ENCODE peak calls at places on chromosomes 7 and 10, in four cellular contexts. One of them, this sample, is unnamed.

GRCh38 chr10:91162495-91163268 is 57.8 kb upstream of the PCGF5 start:
- DNase-seq in PC-3: peak; percentile 32
- DNase-seq in GM23248: peak; percentile 84
- DNase-seq in mammary epithelial cell: peak; percentile 54
- DNase-seq in this sample: peak; percentile 20

GRCh38 chr10:23368816-23369640 is 24.4 kb upstream of the C10orf67 start:
- DNase-seq in PC-3: no peak
- DNase-seq in mammary epithelial cell: no peak
- DNase-seq in GM23248: no peak
- DNase-seq in this sample: peak; percentile 14

GRCh38 chr7:30973292-30973691 is 9.5 kb downstream of the GHRHR start:
- DNase-seq in mammary epithelial cell: no peak
- DNase-seq in PC-3: no peak
- DNase-seq in GM23248: no peak
- DNase-seq in this sample: no peak

GRCh38 chr7:149669121-149669818 is 104.1 kb downstream of the ZNF467 start:
- DNase-seq in PC-3: peak; percentile 43
- DNase-seq in mammary epithelial cell: peak; percentile 44
- DNase-seq in GM23248: peak; percentile 59
- DNase-seq in this sample: no peak

GRCh38 chr10:46092523-46093195 is 46.6 kb upstream of the MSMB start:
- DNase-seq in GM23248: no peak
- DNase-seq in mammary epithelial cell: no peak
- DNase-seq in PC-3: no peak
- DNase-seq in this sample: no peak

GRCh38 chr7:82348251-82348650 is 95.3 kb downstream of the CACNA2D1 start:
- DNase-seq in PC-3: no peak
- DNase-seq in GM23248: no peak
- DNase-seq in mammary epithelial cell: no peak
- DNase-seq in this sample: no peak

GRCh38 chr7:142866361-142867096 is 11.7 kb downstream of the EPHB6 start:
- DNase-seq in GM23248: peak; percentile 35
- DNase-seq in mammary epithelial cell: no peak
- DNase-seq in PC-3: peak; percentile 73
- DNase-seq in this sample: no peak

GRCh38 chr7:83161186-83161585 is 1.5 kb downstream of the PCLO start:
- DNase-seq in mammary epithelial cell: peak; percentile 9
- DNase-seq in GM23248: peak; percentile 7
- DNase-seq in PC-3: no peak
- DNase-seq in this sample: no peak

GRCh38 chr7:29146888-29147609 is 712 bp upstream of the CPVL start:
- DNase-seq in mammary epithelial cell: no peak
- DNase-seq in PC-3: peak; percentile 66
- DNase-seq in GM23248: peak; percentile 50
- DNase-seq in this sample: peak; percentile 6

GRCh38 chr10:119812684-119813083 is 60.0 kb downstream of the MCMBP start:
- DNase-seq in PC-3: no peak
- DNase-seq in GM23248: no peak
- DNase-seq in mammary epithelial cell: no peak
- DNase-seq in this sample: no peak

GRCh38 chr10:52215745-52216361 is 98.2 kb upstream of the DKK1 start:
- DNase-seq in mammary epithelial cell: peak; percentile 57
- DNase-seq in GM23248: peak; percentile 75
- DNase-seq in PC-3: peak; percentile 96
- DNase-seq in this sample: peak; percentile 50

GRCh38 chr7:80916770-80917681 is 1.8 kb downstream of the SEMA3C start:
- DNase-seq in GM23248: peak; percentile 82
- DNase-seq in mammary epithelial cell: peak; percentile 92
- DNase-seq in PC-3: peak; percentile 94
- DNase-seq in this sample: peak; percentile 91

GRCh38 chr10:26216949-26217395 is 398 bp downstream of the GAD2 start:
- DNase-seq in mammary epithelial cell: no peak
- DNase-seq in PC-3: no peak
- DNase-seq in GM23248: no peak
- DNase-seq in this sample: no peak

GRCh38 chr7:140247564-140247963 is 70.8 kb upstream of the KDM7A start:
- DNase-seq in GM23248: no peak
- DNase-seq in mammary epithelial cell: no peak
- DNase-seq in PC-3: no peak
- DNase-seq in this sample: no peak

GRCh38 chr7:43394441-43395130 is 188.3 kb upstream of the STK17A start:
- DNase-seq in mammary epithelial cell: peak; percentile 93
- DNase-seq in GM23248: peak; percentile 2
- DNase-seq in PC-3: peak; percentile 37
- DNase-seq in this sample: peak; percentile 79

GRCh38 chr7:157477550-157478212 is 140.9 kb downstream of the DNAJB6 start:
- DNase-seq in PC-3: no peak
- DNase-seq in mammary epithelial cell: no peak
- DNase-seq in GM23248: no peak
- DNase-seq in this sample: no peak

GRCh38 chr10:30781571-30782542 is 152.3 kb upstream of the LYZL2 start:
- DNase-seq in GM23248: no peak
- DNase-seq in PC-3: no peak
- DNase-seq in mammary epithelial cell: no peak
- DNase-seq in this sample: no peak

GRCh38 chr7:140604760-140605159 is 35.9 kb downstream of the DENND2A start:
- DNase-seq in PC-3: peak; percentile 83
- DNase-seq in GM23248: peak; percentile 91
- DNase-seq in mammary epithelial cell: peak; percentile 51
- DNase-seq in this sample: peak; percentile 63

GRCh38 chr10:132904169-132904813 is 38.1 kb downstream of the CFAP46 start:
- DNase-seq in mammary epithelial cell: peak; percentile 23
- DNase-seq in PC-3: peak; percentile 68
- DNase-seq in GM23248: peak; percentile 63
- DNase-seq in this sample: peak; percentile 5

GRCh38 chr7:30817060-30817770 is 46.0 kb downstream of the MINDY4 start:
- DNase-seq in GM23248: peak; percentile 81
- DNase-seq in PC-3: peak; percentile 46
- DNase-seq in mammary epithelial cell: peak; percentile 30
- DNase-seq in this sample: no peak

GRCh38 chr7:134724606-134725005 is 54.8 kb upstream of the CALD1 start:
- DNase-seq in mammary epithelial cell: peak; percentile 40
- DNase-seq in GM23248: peak; percentile 70
- DNase-seq in PC-3: peak; percentile 53
- DNase-seq in this sample: no peak

GRCh38 chr10:5876181-5876768 is 13.4 kb downstream of the ANKRD16 start:
- DNase-seq in mammary epithelial cell: peak; percentile 31
- DNase-seq in GM23248: peak; percentile 94
- DNase-seq in PC-3: no peak
- DNase-seq in this sample: peak; percentile 93

GRCh38 chr7:50217961-50218360 is 86.6 kb upstream of the IKZF1 start:
- DNase-seq in PC-3: no peak
- DNase-seq in GM23248: no peak
- DNase-seq in mammary epithelial cell: no peak
- DNase-seq in this sample: no peak

GRCh38 chr7:20454202-20454601 is 123.5 kb downstream of the ITGB8 start:
- DNase-seq in GM23248: no peak
- DNase-seq in mammary epithelial cell: no peak
- DNase-seq in PC-3: no peak
- DNase-seq in this sample: no peak

GRCh38 chr7:28956608-28957063 is 1.5 kb downstream of the TRIL start:
- DNase-seq in PC-3: peak; percentile 76
- DNase-seq in mammary epithelial cell: peak; percentile 55
- DNase-seq in GM23248: peak; percentile 60
- DNase-seq in this sample: peak; percentile 34

GRCh38 chr7:23062452-23062851 is 43.1 kb upstream of the KLHL7 start:
- DNase-seq in mammary epithelial cell: peak; percentile 97
- DNase-seq in GM23248: peak; percentile 90
- DNase-seq in PC-3: peak; percentile 30
- DNase-seq in this sample: peak; percentile 81

GRCh38 chr7:22296265-22296566 is 60.7 kb downstream of the RAPGEF5 start:
- DNase-seq in PC-3: no peak
- DNase-seq in GM23248: no peak
- DNase-seq in mammary epithelial cell: peak; percentile 1
- DNase-seq in this sample: no peak

GRCh38 chr10:109393425-109393824 is 529.9 kb downstream of the XPNPEP1 start:
- DNase-seq in mammary epithelial cell: no peak
- DNase-seq in PC-3: no peak
- DNase-seq in GM23248: no peak
- DNase-seq in this sample: no peak

GRCh38 chr10:104779701-104780100 is 138.6 kb downstream of the SORCS3 start:
- DNase-seq in mammary epithelial cell: no peak
- DNase-seq in GM23248: no peak
- DNase-seq in PC-3: no peak
- DNase-seq in this sample: no peak

GRCh38 chr10:49781247-49781646 is 19.1 kb upstream of the OGDHL start:
- DNase-seq in GM23248: peak; percentile 42
- DNase-seq in PC-3: peak; percentile 79
- DNase-seq in mammary epithelial cell: no peak
- DNase-seq in this sample: no peak

GRCh38 chr7:150313367-150313809 is 9.8 kb upstream of the LRRC61 start:
- DNase-seq in PC-3: no peak
- DNase-seq in GM23248: no peak
- DNase-seq in mammary epithelial cell: no peak
- DNase-seq in this sample: no peak

GRCh38 chr7:32479574-32480200 is 10.5 kb downstream of the LSM5 start:
- DNase-seq in mammary epithelial cell: peak; percentile 29
- DNase-seq in PC-3: peak; percentile 68
- DNase-seq in GM23248: peak; percentile 71
- DNase-seq in this sample: no peak

GRCh38 chr10:96665306-96665705 is 55.0 kb downstream of the PIK3AP1 start:
- DNase-seq in GM23248: peak; percentile 71
- DNase-seq in mammary epithelial cell: no peak
- DNase-seq in PC-3: peak; percentile 19
- DNase-seq in this sample: peak; percentile 86

GRCh38 chr7:40717242-40717641 is 582.4 kb downstream of the SUGCT start:
- DNase-seq in GM23248: peak; percentile 79
- DNase-seq in PC-3: peak; percentile 86
- DNase-seq in mammary epithelial cell: peak; percentile 93
- DNase-seq in this sample: peak; percentile 55

GRCh38 chr7:150997817-150998216 is 7.0 kb downstream of the NOS3 start:
- DNase-seq in GM23248: no peak
- DNase-seq in mammary epithelial cell: no peak
- DNase-seq in PC-3: no peak
- DNase-seq in this sample: no peak

GRCh38 chr7:139284252-139284896 is 53.3 kb downstream of the UBN2 start:
- DNase-seq in GM23248: no peak
- DNase-seq in PC-3: peak; percentile 4
- DNase-seq in mammary epithelial cell: no peak
- DNase-seq in this sample: no peak

GRCh38 chr10:66218258-66218657 is 707.6 kb upstream of the LRRTM3 start:
- DNase-seq in GM23248: no peak
- DNase-seq in PC-3: no peak
- DNase-seq in mammary epithelial cell: no peak
- DNase-seq in this sample: no peak

GRCh38 chr10:63007112-63007511 is 126.0 kb upstream of the NRBF2 start:
- DNase-seq in GM23248: no peak
- DNase-seq in PC-3: no peak
- DNase-seq in mammary epithelial cell: no peak
- DNase-seq in this sample: no peak
- H3K27me3 ChIP-seq in GM23248: no peaks in the 10 kb centered on the region
- H3K27me3 ChIP-seq in PC-3: no peaks in the 10 kb centered on the region
- H3K27me3 ChIP-seq in mammary epithelial cell: peaks cover 2% of the 10 kb centered on the region
- H3K27me3 ChIP-seq in this sample: peaks cover 7% of the 10 kb centered on the region

GRCh38 chr10:11080564-11080984 is 62.9 kb downstream of the CELF2 start:
- DNase-seq in GM23248: no peak
- DNase-seq in PC-3: no peak
- DNase-seq in mammary epithelial cell: no peak
- DNase-seq in this sample: no peak
- H3K4me3 ChIP-seq in GM23248: no peak overlapping the region
- H3K4me3 ChIP-seq in PC-3: no peak overlapping the region
- H3K4me3 ChIP-seq in mammary epithelial cell: no peak overlapping the region
- H3K4me3 ChIP-seq in this sample: no peak overlapping the region

GRCh38 chr10:116697816-116698215 is 44.5 kb downstream of the HSPA12A start:
- DNase-seq in mammary epithelial cell: no peak
- DNase-seq in GM23248: no peak
- DNase-seq in PC-3: no peak
- DNase-seq in this sample: no peak
- H3K9ac ChIP-seq in mammary epithelial cell: no peak overlapping the region
- H3K9ac ChIP-seq in GM23248: no peak overlapping the region
- H3K9ac ChIP-seq in PC-3: no peak overlapping the region
- H3K9ac ChIP-seq in this sample: no peak overlapping the region

DNA sequence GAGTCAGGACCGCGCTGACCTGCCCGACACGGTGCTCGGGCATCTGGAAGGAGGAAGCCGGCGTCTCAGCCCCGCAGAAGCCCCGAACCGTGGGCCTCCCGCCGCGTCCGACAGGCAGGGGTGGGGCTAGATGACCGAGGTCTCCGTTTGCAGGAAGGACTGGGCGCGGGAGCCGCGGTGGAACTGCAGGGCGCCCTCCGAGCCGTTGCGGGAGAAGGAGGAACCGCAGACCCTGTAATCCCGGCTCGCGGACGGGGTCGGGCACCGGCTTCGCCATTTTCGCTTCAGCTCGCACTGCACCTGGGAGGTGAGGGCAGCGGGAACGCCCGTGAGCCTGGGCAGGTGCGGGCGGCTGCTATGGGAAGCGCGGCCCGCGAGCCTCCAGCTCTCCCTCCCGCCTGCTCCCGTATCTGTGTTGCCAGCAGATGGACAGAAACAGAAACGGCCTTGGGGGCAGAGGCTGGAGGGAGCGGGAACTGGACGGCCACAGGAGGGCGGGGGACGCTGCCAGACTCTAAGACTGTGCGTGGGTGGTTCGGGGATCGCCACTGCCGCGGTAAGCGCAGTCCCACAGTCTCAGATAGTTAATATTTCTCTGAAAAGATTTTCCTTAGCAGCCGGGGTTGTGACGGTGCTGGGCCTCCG is 114.1 kb downstream of the VIPR2 start:
- DNase-seq in PC-3: no peak
- DNase-seq in mammary epithelial cell: no peak
- DNase-seq in GM23248: peak; percentile 7
- DNase-seq in this sample: no peak
- H3K27me3 ChIP-seq in PC-3: no peaks in the 10 kb centered on the region
- H3K27me3 ChIP-seq in mammary epithelial cell: no peaks in the 10 kb centered on the region
- H3K27me3 ChIP-seq in GM23248: no peaks in the 10 kb centered on the region
- H3K27me3 ChIP-seq in this sample: no peaks in the 10 kb centered on the region

DNA sequence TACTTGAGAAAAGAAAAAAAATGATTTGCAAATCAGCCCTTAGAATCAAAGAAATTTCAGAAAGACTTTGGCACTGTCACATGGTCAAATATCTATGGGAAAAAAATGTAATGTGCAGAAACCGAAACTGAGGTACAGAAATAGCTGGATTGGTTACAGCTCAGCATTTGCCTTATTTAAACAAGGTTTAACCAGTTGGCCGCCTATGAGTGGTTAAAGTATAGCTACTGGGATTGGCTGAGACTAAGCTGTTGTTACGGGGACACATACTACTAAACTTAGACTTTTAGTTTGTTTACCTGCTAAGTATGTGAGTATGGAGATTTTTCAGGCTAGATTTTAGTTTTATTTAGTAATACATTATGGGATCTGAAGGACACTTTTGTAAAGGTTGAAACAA is 38.6 kb downstream of the SFTPD start:
- DNase-seq in PC-3: no peak
- DNase-seq in GM23248: no peak
- DNase-seq in mammary epithelial cell: no peak
- DNase-seq in this sample: no peak
- H3K4me3 ChIP-seq in PC-3: no peak overlapping the region
- H3K4me3 ChIP-seq in GM23248: no peak overlapping the region
- H3K4me3 ChIP-seq in mammary epithelial cell: no peak overlapping the region
- H3K4me3 ChIP-seq in this sample: no peak overlapping the region

GRCh38 chr7:137343483-137343841 is at the start of gene PTN:
- DNase-seq in PC-3: peak; percentile 41
- DNase-seq in GM23248: peak; percentile 74
- DNase-seq in mammary epithelial cell: peak; percentile 70
- DNase-seq in this sample: peak; percentile 77
- H3K9ac ChIP-seq in PC-3: no peak within 1 kb of the TSS
- H3K9ac ChIP-seq in GM23248: peak within 1 kb of the TSS; percentile 32
- H3K9ac ChIP-seq in mammary epithelial cell: peak within 1 kb of the TSS; percentile 30
- H3K9ac ChIP-seq in this sample: peak within 1 kb of the TSS; percentile 77

This sample was measured in astrocyte.